ENCODE peak calls at places on chromosomes 3 and 15, in six cellular contexts. T, Q, W, N, B and G are unnamed samples.

GRCh38 chr3:128067481-128067880 is 15.2 kb downstream of the SEC61A1 start:
- DNase-seq in T (no peak), Q (no peak), W (no peak), N (no peak), B (no peak), G (no peak)

GRCh38 chr3:78050276-78051080 is 1010.6 kb downstream of the ROBO2 start:
- DNase-seq in T (no peak), Q (no peak), W (no peak), N (peak), B (no peak), G (no peak)

GRCh38 chr3:195906865-195907729 is 1.3 kb downstream of the TNK2 start:
- DNase-seq in T (peak), Q (peak), W (peak), N (no peak), B (peak), G (no peak)

GRCh38 chr15:20355256-20355868 is 186.2 kb downstream of the GOLGA6L6 start:
- DNase-seq in T (no peak), Q (peak), W (peak), N (no peak), B (peak), G (no peak)

GRCh38 chr15:57586661-57587404 is 4.9 kb upstream of the MYZAP start:
- DNase-seq in T (no peak), Q (no peak), W (no peak), N (no peak), B (no peak), G (no peak)

GRCh38 chr3:107574650-107575049 is 51.9 kb downstream of the BBX start:
- DNase-seq in T (no peak), Q (no peak), W (no peak), N (peak), B (no peak), G (peak)

GRCh38 chr3:9151240-9151639 is 98.2 kb downstream of the SRGAP3 start:
- DNase-seq in T (no peak), Q (no peak), W (no peak), N (no peak), B (no peak), G (no peak)

GRCh38 chr3:59978979-59979378 is 929.2 kb upstream of the CFAP20DC start:
- DNase-seq in T (no peak), Q (no peak), W (no peak), N (no peak), B (no peak), G (no peak)

GRCh38 chr15:79084308-79084968 is 6.1 kb downstream of the RASGRF1 start:
- DNase-seq in T (peak), Q (peak), W (no peak), N (no peak), B (no peak), G (no peak)

GRCh38 chr3:16704938-16705337 is 99.7 kb upstream of the DAZL start:
- DNase-seq in T (no peak), Q (no peak), W (no peak), N (no peak), B (no peak), G (no peak)

GRCh38 chr3:48877671-48878070 is 21.0 kb downstream of the SLC25A20 start:
- DNase-seq in T (no peak), Q (no peak), W (no peak), N (no peak), B (no peak), G (peak)

GRCh38 chr3:165195628-165196576 is at the start of gene SLITRK3:
- DNase-seq in T (no peak), Q (no peak), W (peak), N (no peak), B (peak), G (no peak)

GRCh38 chr3:54670269-54671000 is 257.4 kb downstream of the LRTM1 start:
- DNase-seq in T (no peak), Q (no peak), W (no peak), N (no peak), B (peak), G (no peak)

GRCh38 chr3:30629736-30630135 is 23.3 kb downstream of the TGFBR2 start:
- DNase-seq in T (no peak), Q (no peak), W (no peak), N (no peak), B (no peak), G (no peak)

GRCh38 chr15:100353469-100353868 is 11.7 kb upstream of the ADAMTS17 start:
- DNase-seq in T (no peak), Q (no peak), W (no peak), N (no peak), B (no peak), G (no peak)

GRCh38 chr15:25372298-25372697 is 66.5 kb downstream of the UBE3A start:
- DNase-seq in T (no peak), Q (no peak), W (no peak), N (peak), B (no peak), G (no peak)

GRCh38 chr15:48636511-48636910 is 9.0 kb downstream of the FBN1 start:
- DNase-seq in T (no peak), Q (no peak), W (peak), N (no peak), B (no peak), G (no peak)

GRCh38 chr3:14371573-14372474 is 30.6 kb upstream of the SLC6A6 start:
- DNase-seq in T (peak), Q (no peak), W (no peak), N (peak), B (no peak), G (no peak)